ENCODE peak calls at places on chromosomes 3 and 15, in seven cellular contexts. W is GM23248; T is anterior cingulate cortex; S is NCI-H446 treated with DMSO at 0.1 percent for 48 hours; C is stimulated activated naive CD8-positive, alpha-beta T cell treated with anti-CD3 and anti-CD28 coated beads, Interleukin-15, Interleukin-2, amounts not matched to agents 100 U/mL and 50 U/mL, for 24 hours; O is iPS DF 6.9; X is NCI-H2081 treated with DMSO at 0.1 percent for 48 hours. G is an unnamed sample.

GRCh38 chr3:50226888-50227389 is 9.1 kb upstream of the GNAI2 start:
- DNase-seq in W (peak), T (peak), S (no peak), C (no peak), O (no peak), X (no peak), G (no peak)

GRCh38 chr3:32865364-32865763 is 47.6 kb downstream of the TRIM71 start:
- DNase-seq in W (peak), T (no peak), S (no peak), C (no peak), O (no peak), X (no peak), G (no peak)

GRCh38 chr3:141782386-141782932 is 19.3 kb downstream of the GRK7 start:
- DNase-seq in W (no peak), T (no peak), S (no peak), C (no peak), O (no peak), X (no peak), G (no peak)

GRCh38 chr3:17632401-17633100 is 109.9 kb downstream of the TBC1D5 start:
- DNase-seq in W (peak), T (no peak), S (no peak), C (no peak), O (no peak), X (no peak), G (no peak)

GRCh38 chr3:126051741-126052140 is 32.2 kb downstream of the SLC41A3 start:
- DNase-seq in W (peak), T (no peak), S (no peak), C (no peak), O (no peak), X (no peak), G (no peak)

GRCh38 chr15:63070681-63071129 is 28.2 kb downstream of the TPM1 start:
- DNase-seq in W (peak), T (no peak), S (no peak), C (no peak), O (no peak), X (no peak), G (no peak)

GRCh38 chr15:62241135-62241770 is 76.2 kb upstream of the C2CD4B start:
- DNase-seq in W (peak), T (no peak), S (no peak), C (no peak), O (peak), X (no peak), G (no peak)

GRCh38 chr15:22933641-22934061 is 46.5 kb downstream of the CYFIP1 start:
- DNase-seq in W (peak), T (no peak), S (no peak), C (no peak), O (no peak), X (peak), G (no peak)

GRCh38 chr3:100144255-100144866 is 30.1 kb upstream of the FILIP1L start:
- DNase-seq in W (no peak), T (no peak), S (no peak), C (no peak), O (no peak), X (no peak), G (no peak)

GRCh38 chr15:32124726-32125125 is 94.4 kb downstream of the CHRNA7 start:
- DNase-seq in W (no peak), T (no peak), S (no peak), C (no peak), O (no peak), X (no peak), G (no peak)

GRCh38 chr3:47079432-47079831 is 84.5 kb downstream of the SETD2 start:
- DNase-seq in W (no peak), T (no peak), S (no peak), C (no peak), O (no peak), X (no peak), G (no peak)

G was measured in NCI-H1694.